ENCODE peak calls at places on chromosomes 4 and X, in four cellular contexts. Q, V, H and F are unnamed samples.

GRCh38 chrX:71164071-71164470 is 19.4 kb downstream of the NLGN3 start:
- DNase-seq in V (no peak), H (no peak), Q (no peak), F (no peak)

GRCh38 chr4:143773998-143774898 is 73.8 kb upstream of the FREM3 start:
- DNase-seq in H (peak; percentile 77), V (peak; percentile 82), Q (no peak), F (peak; percentile 60)

GRCh38 chrX:1463581-1464281 is 11.0 kb upstream of the ASMTL start:
- DNase-seq in H (no peak), Q (peak; percentile 15), V (no peak), F (no peak)

GRCh38 chrX:24204331-24204730 is 54.8 kb downstream of the ZFX start:
- DNase-seq in H (no peak), V (no peak), Q (no peak), F (no peak)

GRCh38 chrX:49915352-49916222 is 6.8 kb upstream of the CLCN5 start:
- DNase-seq in H (peak; percentile 68), V (peak; percentile 58), Q (peak; percentile 40), F (peak; percentile 55)

GRCh38 chr4:90027565-90027964 is 99.6 kb upstream of the CCSER1 start:
- DNase-seq in Q (no peak), H (no peak), V (peak; percentile 11), F (no peak)

GRCh38 chr4:168925789-168926490 is 84.1 kb downstream of the CBR4 start:
- DNase-seq in Q (no peak), V (no peak), H (no peak), F (no peak)

GRCh38 chr4:156824451-156825060 is 147.0 kb downstream of the PDGFC start:
- DNase-seq in Q (no peak), H (no peak), V (no peak), F (no peak)

GRCh38 chrX:17525266-17525665 is 150.3 kb downstream of the NHS start:
- DNase-seq in Q (no peak), V (no peak), H (no peak), F (no peak)

GRCh38 chr4:153474251-153474650 is 8.1 kb downstream of the TMEM131L start:
- DNase-seq in V (no peak), H (no peak), Q (no peak), F (no peak)

GRCh38 chr4:154622598-154622997 is 10.1 kb upstream of the FGG start:
- DNase-seq in Q (no peak), V (peak; percentile 62), H (peak; percentile 82), F (peak; percentile 29)

GRCh38 chr4:24519649-24520048 is 64.7 kb downstream of the DHX15 start:
- DNase-seq in V (no peak), H (peak; percentile 51), Q (no peak), F (no peak)

GRCh38 chrX:130878350-130879341 is 24.4 kb downstream of the ENOX2 start:
- DNase-seq in H (no peak), Q (no peak), V (no peak), F (no peak)

GRCh38 chrX:13470680-13470967 is 98.8 kb upstream of the EGFL6 start:
- DNase-seq in Q (no peak), H (no peak), V (no peak), F (no peak)

GRCh38 chr4:128287159-128287870 is at the start of gene PGRMC2:
- DNase-seq in Q (no peak), H (peak; percentile 46), V (peak; percentile 34), F (no peak)

GRCh38 chr4:123599061-123599919 is 202.7 kb downstream of the SPRY1 start:
- DNase-seq in Q (no peak), V (no peak), H (peak; percentile 42), F (no peak)

GRCh38 chr4:88792268-88792781 is 94.7 kb upstream of the NAP1L5 start:
- DNase-seq in Q (no peak), V (no peak), H (peak; percentile 34), F (no peak)

DNA sequence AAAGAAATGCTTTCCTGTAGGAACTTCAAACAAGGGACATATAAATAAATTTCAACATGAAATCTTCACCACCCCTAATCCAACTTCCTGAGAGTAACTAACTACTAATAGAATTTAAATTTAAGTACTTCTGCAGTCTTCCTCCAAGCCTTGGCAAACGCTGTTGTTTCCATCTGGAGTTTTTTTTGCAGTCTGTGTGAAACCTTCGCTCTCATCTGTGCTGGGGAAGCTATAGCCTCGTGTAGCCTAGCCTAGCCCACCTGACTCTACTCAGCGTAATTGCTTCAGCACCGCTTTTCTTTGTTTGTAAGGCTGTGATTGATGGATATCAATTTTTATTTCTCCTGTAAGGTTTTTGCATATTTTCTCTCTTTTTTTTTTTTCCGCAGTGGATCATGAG is 30.9 kb downstream of the STOX2 start:
- DNase-seq in Q (no peak), V (no peak), H (no peak), F (no peak)
- H3K27ac ChIP-seq in Q (no peak overlapping the region), V (no peak overlapping the region), H (no peak overlapping the region), F (no peak overlapping the region)

GRCh38 chr4:31905363-31905762 is 1185.2 kb downstream of the PCDH7 start:
- DNase-seq in H (peak; percentile 8), Q (no peak), V (no peak), F (no peak)
- H3K4me1 ChIP-seq in H (no peaks in the 10 kb centered on the region), Q (no peaks in the 10 kb centered on the region), V (no peaks in the 10 kb centered on the region), F (no peaks in the 10 kb centered on the region)

GRCh38 chrX:68914337-68914989 is 85.6 kb downstream of the EFNB1 start:
- DNase-seq in Q (no peak), V (no peak), H (no peak), F (no peak)
- H3K27ac ChIP-seq in Q (no peak overlapping the region), V (no peak overlapping the region), H (no peak overlapping the region), F (no peak overlapping the region)

GRCh38 chr4:15405069-15405468 is 22.8 kb upstream of the C1QTNF7 start:
- DNase-seq in Q (no peak), H (no peak), V (no peak), F (no peak)
- H3K4me1 ChIP-seq in Q (peaks cover 25% of the 10 kb centered on the region), H (peaks cover 14% of the 10 kb centered on the region), V (peaks cover 21% of the 10 kb centered on the region), F (peaks cover 16% of the 10 kb centered on the region)

DNA sequence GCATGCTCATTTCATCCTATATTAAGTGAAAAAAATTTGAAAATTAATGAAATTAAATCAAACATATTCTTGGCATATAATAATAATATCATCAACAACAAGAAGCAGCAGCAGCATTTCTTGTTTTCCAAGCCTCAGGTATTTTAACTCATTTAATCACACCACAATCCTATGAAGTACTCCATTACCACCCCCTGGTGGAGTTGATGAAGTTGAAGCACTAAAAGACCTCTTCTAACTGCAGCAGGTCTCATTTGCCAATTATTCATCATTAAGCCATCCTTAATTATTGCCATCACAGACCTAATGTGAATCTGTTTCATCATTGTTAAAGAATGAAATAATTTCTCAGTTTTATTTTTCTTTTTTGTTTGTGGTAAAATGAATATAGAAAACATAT is 801.4 kb upstream of the GRID2 start:
- DNase-seq in V (peak; percentile 38), H (peak; percentile 12), Q (no peak), F (no peak)
- H3K27ac ChIP-seq in V (no peak overlapping the region), H (no peak overlapping the region), Q (no peak overlapping the region), F (no peak overlapping the region)

GRCh38 chrX:2701600-2701999 is 10.5 kb downstream of the CD99 start:
- DNase-seq in H (no peak), V (peak; percentile 35), Q (no peak), F (no peak)

GRCh38 chrX:2697741-2698294 is 6.7 kb downstream of the CD99 start:
- DNase-seq in Q (no peak), V (no peak), H (no peak), F (no peak)

GRCh38 chrX:2698604-2699003 is 7.5 kb downstream of the CD99 start:
- DNase-seq in V (no peak), H (no peak), Q (no peak), F (no peak)

GRCh38 chrX:2700405-2701320 is 9.6 kb downstream of the CD99 start:
- DNase-seq in V (no peak), H (no peak), Q (no peak), F (no peak)

GRCh38 chrX:2699959-2700358 is 8.9 kb downstream of the CD99 start:
- DNase-seq in V (no peak), Q (no peak), H (no peak), F (no peak)
- H3K4me1 ChIP-seq in V (no peaks in the 10 kb centered on the region), Q (peaks cover 81% of the 10 kb centered on the region), H (peaks cover 46% of the 10 kb centered on the region), F (peaks cover 91% of the 10 kb centered on the region)

GRCh38 chr4:72531768-72532290 is 37.2 kb downstream of the ADAMTS3 start:
- DNase-seq in V (no peak), Q (no peak), H (no peak), F (no peak)

GRCh38 chr4:72531322-72531721 is 37.7 kb downstream of the ADAMTS3 start:
- DNase-seq in V (no peak), H (no peak), Q (no peak), F (peak; percentile 9)

GRCh38 chr4:72525938-72526337 is 43.1 kb downstream of the ADAMTS3 start:
- DNase-seq in V (no peak), Q (no peak), H (peak; percentile 50), F (no peak)

GRCh38 chr4:72527038-72527646 is 41.9 kb downstream of the ADAMTS3 start:
- DNase-seq in H (no peak), V (no peak), Q (no peak), F (no peak)

DNA sequence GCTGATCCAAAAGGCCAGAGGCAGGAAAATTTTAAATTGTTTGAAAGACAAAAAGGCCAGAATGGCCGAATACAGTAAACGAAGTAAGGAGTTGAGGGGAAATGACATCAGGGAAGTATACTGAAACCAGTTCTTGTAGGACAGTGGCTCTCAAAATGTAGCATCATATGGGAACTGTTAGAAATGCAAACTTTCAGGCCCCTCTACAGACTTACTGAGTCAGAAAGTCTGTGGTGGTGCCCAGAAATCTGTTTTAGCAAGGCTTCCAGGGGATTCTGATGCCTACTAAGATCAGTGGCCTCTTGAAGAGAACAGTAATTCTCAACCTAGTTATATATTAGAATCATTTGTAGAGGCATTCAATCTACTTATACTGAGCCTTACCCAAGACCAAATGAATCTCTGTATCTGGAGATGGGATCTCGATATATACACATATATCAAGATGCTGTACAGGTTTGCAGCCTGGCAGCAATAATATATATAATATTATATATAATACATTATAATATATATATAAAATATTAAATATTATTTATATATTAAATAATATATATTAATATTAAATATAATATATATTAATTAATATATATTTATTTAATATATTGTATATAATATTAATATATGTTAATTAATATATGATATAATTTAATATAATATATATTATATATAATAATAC is 39.7 kb downstream of the ADAMTS3 start:
- DNase-seq in V (no peak), Q (no peak), H (no peak), F (no peak)
- H3K27ac ChIP-seq in V (no peak overlapping the region), Q (no peak overlapping the region), H (no peak overlapping the region), F (no peak overlapping the region)

GRCh38 chr4:6273661-6273990 is 4.0 kb downstream of the WFS1 start:
- DNase-seq in V (no peak), Q (no peak), H (no peak), F (no peak)

GRCh38 chr4:6277139-6277802 is 7.6 kb downstream of the WFS1 start:
- DNase-seq in Q (no peak), V (no peak), H (no peak), F (no peak)

GRCh38 chr4:6277935-6278800 is 8.5 kb downstream of the WFS1 start:
- DNase-seq in H (no peak), V (no peak), Q (no peak), F (no peak)

GRCh38 chr4:6275351-6275750 is 5.7 kb downstream of the WFS1 start:
- DNase-seq in V (no peak), H (no peak), Q (no peak), F (no peak)

GRCh38 chr4:6275898-6276563 is 6.4 kb downstream of the WFS1 start:
- DNase-seq in V (no peak), Q (no peak), H (peak; percentile 71), F (no peak)
- H3K4me1 ChIP-seq in V (peaks cover 26% of the 10 kb centered on the region), Q (peaks cover 14% of the 10 kb centered on the region), H (peaks cover 51% of the 10 kb centered on the region), F (peaks cover 8% of the 10 kb centered on the region)